ENCODE peak calls at places on chromosomes 4 and X, in four cellular contexts. W, T, I and L are unnamed samples.

GRCh38 chrX:50200907-50201306 is at the start of gene AKAP4:
- DNase-seq in I (no peak), W (no peak), T (no peak), L (no peak)

GRCh38 chr4:4524364-4524763 is 17.5 kb downstream of the STX18 start:
- DNase-seq in W (peak), T (no peak), I (peak), L (peak)

GRCh38 chr4:102447413-102447812 is 53.7 kb upstream of the NFKB1 start:
- DNase-seq in W (no peak), I (no peak), T (no peak), L (no peak)

GRCh38 chr4:26803462-26803861 is 57.2 kb upstream of the STIM2 start:
- DNase-seq in W (no peak), I (no peak), T (no peak), L (no peak)

GRCh38 chr4:181661090-181661489 is 582.1 kb upstream of the TENM3 start:
- DNase-seq in T (no peak), I (no peak), W (no peak), L (no peak)

GRCh38 chr4:93384897-93385296 is 443.7 kb upstream of the ATOH1 start:
- DNase-seq in W (no peak), I (no peak), T (no peak), L (no peak)

GRCh38 chr4:30511751-30512150 is 208.4 kb upstream of the PCDH7 start:
- DNase-seq in I (no peak), T (no peak), W (no peak), L (no peak)

GRCh38 chr4:26687728-26688127 is 103.8 kb downstream of the TBC1D19 start:
- DNase-seq in W (no peak), I (no peak), T (no peak), L (no peak)

GRCh38 chr4:128481752-128482480 is 194.3 kb upstream of the PGRMC2 start:
- DNase-seq in T (no peak), W (no peak), I (no peak), L (no peak)

GRCh38 chr4:89273741-89274141 is 33.9 kb downstream of the GPRIN3 start:
- DNase-seq in I (no peak), W (no peak), T (no peak), L (no peak)

GRCh38 chrX:48578661-48579128 is 4.4 kb downstream of the RBM3 start:
- DNase-seq in T (no peak), I (no peak), W (no peak), L (no peak)

DNA sequence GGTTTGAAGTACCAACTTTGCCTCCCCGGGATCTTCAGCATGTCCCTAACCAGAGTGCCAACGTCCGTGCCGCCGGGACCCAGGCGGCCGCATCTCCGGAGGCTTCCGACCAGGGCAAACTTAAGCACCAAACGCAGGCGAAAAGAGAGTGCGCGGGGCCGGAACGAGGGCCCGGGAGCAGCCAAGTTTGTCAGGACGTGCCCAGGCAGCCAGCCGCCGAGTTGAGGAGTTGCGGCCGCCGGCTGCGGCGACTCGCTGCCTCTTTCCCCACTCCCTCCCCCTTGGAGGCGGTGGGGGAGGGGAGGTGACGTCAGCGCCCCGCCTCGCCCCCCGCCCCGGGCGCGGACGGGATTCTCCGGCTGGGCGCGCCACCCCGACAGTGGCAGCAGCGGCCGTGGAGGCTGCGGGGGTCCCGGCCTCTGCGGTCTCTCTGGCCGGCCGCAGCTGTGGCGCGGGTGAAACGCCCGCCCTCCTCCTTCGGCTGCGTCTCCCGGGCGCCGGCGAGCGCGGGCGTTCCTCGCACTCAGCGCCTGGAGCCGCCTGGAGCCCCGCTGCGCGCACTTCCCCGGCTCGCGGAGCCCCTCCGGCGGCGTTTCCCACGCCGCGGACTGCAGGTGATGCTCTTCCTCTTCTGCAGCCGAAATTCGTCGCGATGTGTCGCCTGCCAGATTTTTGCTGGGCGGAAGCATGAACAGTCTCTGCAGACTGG is 2.9 kb upstream of the FAT1 start:
- DNase-seq in T (no peak), I (peak), W (no peak), L (no peak)
- TF ChIP-seq SPI1 in T (no peak), I (no peak), W (no peak), L (no peak)

DNA sequence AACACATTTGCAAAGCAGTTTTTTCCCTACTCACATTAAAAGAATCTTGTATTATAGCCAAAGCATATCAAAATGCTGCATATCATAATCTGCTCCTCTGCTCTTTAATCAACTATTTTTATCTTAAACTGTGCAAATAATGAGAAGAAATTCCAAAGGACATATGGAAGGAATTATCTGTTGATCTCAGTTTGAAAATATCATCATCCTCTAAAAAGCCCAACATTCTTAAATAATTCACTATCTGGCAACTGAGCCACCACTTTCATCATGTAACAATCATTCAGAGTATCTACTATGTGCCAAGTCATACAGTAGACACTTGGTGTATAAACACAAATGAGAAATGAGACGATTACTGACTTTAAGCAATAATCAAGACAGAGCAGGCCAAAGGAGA is 63.0 kb downstream of the PRSS12 start:
- DNase-seq in I (no peak), W (no peak), T (no peak), L (no peak)
- TF ChIP-seq POLR2AphosphoS5 in I (no peak), W (no peak), T (no peak), L (no peak)

GRCh38 chrX:34379891-34380290 is 247.8 kb upstream of the FAM47A start:
- DNase-seq in W (no peak), T (no peak), I (no peak), L (no peak)
- TF ChIP-seq SPI1 in W (no peak), T (no peak), I (no peak), L (no peak)

DNA sequence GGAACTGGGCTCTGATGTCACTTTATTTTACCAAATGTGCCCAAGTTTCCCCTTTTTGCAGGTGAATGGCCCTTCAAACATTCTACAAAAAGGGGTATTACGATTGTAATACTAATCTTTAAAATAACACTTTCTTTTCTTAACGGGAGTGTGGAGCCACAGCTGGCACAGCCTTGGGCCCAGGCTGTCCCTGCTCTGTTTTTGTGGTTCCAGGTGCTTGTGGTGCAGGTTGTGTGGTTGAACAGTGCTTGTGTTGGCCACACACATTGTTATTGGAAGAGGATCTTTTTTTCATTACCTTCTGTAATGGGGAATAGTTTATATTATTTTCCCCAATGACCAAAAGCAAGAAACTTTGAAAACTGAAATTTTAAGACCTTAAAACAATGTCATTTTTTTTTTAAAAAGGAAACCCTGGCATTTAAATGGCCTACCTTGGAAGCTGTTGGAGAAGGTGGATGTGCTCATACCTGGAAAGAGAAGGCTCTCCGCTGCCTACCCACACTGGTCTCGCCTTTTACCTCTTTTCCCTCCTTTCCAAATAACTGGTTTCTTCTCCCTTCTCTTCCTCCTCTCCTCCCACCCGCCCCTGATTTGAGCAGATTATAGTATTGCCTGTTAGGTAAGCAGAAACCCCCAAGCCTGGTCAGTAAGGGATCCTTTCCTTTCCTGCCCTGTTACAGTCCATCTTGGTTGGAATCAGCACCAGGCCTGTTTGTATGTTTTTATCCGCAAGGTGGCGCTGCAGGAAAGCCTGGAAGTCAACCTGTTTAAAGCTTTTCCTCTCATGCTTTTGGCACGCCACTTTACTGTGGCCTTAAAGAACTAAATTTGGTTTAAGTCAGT is 28.6 kb downstream of the HADH start:
- DNase-seq in W (no peak), I (peak), T (peak), L (peak)
- TF ChIP-seq POLR2AphosphoS5 in W (no peak), I (no peak), T (no peak), L (no peak)

GRCh38 chr4:3389879-3390840 is 51.6 kb upstream of the HGFAC start:
- DNase-seq in W (no peak), T (no peak), I (no peak), L (no peak)
- TF ChIP-seq SPI1 in W (no peak), T (no peak), I (no peak), L (no peak)

GRCh38 chrX:39736219-39737211 is 361.2 kb downstream of the BCOR start:
- DNase-seq in T (no peak), I (no peak), W (no peak), L (no peak)
- TF ChIP-seq POLR2AphosphoS5 in T (no peak), I (no peak), W (no peak), L (no peak)

DNA sequence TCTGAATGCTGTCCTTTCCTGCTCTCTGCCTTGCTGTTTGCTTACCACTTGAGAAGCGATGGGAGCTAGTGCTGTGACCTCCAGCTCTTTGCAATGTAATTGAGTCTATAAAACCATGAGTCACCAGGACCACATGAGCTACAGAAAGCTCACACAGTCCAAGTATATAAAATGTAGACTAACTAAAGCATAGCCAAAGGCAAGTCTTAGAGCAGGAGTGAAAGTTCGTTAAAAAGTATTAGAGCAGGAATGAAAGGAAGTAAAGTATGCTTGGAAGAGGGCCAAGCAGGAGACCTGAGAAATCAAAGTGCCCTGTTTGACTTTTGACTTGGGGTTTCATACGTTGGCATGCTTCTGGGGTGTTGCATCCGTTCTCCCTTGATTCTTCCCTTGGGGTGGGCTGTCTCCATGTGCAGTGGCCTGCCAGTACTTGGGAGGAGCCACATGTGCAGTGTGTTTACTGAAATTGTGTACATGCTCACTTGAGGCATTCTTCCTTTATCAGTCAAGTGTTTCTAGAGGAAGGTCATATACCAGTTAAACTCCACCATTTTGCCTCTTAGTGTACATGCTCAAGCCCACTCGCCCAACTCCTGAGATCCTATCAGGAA is 71.3 kb upstream of the KIT start:
- DNase-seq in W (no peak), T (no peak), I (peak), L (no peak)
- TF ChIP-seq SPI1 in W (no peak), T (no peak), I (no peak), L (no peak)

GRCh38 chrX:71301195-71301924 is at the start of gene ITGB1BP2:
- DNase-seq in T (no peak), W (no peak), I (peak), L (no peak)
- TF ChIP-seq POLR2AphosphoS5 in T (peak), W (no peak), I (peak), L (no peak)

GRCh38 chr4:36237366-36238353 is 6.7 kb downstream of the ARAP2 start:
- DNase-seq in I (no peak), W (no peak), T (no peak), L (no peak)

GRCh38 chr4:36244257-36245084 is at the start of gene ARAP2:
- DNase-seq in I (peak), W (no peak), T (no peak), L (peak)

GRCh38 chr4:36242629-36243354 is 1.5 kb downstream of the ARAP2 start:
- DNase-seq in I (no peak), W (no peak), T (no peak), L (no peak)

GRCh38 chr4:36243355-36244256 is 708 bp downstream of the ARAP2 start:
- DNase-seq in W (no peak), T (no peak), I (no peak), L (no peak)

GRCh38 chr4:36241771-36242170 is 2.5 kb downstream of the ARAP2 start:
- DNase-seq in W (peak), I (no peak), T (no peak), L (peak)
- TF ChIP-seq SPI1 in W (no peak), I (no peak), T (no peak), L (no peak)

DNA sequence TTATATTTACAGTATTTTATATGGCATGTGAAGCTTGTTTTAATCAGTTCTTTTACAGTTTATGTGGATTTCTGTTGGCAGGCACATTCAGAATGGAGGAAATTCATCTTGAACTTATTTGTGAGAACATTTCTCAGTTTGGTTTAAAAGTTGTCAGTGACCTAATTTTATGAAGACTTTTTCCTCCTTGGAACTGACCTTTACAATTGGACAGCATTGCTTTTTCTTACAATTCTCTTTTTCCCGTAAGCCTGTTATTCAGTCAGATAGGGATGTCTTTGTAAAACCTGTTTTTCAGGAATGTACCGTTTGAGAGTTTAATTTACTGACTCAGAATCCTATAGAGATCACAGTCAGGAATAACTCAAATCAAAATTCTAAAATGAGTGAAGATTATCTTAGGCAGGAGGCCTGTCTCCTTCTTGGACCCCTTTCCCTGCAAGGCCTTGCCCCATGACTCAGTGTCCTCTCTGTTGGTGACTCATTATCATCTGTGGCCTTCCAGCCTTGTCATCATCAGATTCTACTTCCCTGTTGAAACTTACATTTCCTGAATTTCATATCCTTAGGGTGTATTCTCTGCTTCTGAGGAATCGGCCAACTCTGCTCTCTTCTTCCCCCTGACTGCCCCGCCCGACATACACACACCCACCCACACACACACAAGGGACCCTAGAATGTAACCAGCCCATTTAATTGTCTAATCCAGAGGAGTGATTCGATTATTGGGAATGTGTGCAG is 99.7 kb downstream of the ARHGAP10 start:
- DNase-seq in W (no peak), T (peak), I (peak), L (no peak)
- TF ChIP-seq POLR2AphosphoS5 in W (no peak), T (no peak), I (no peak), L (no peak)